ENCODE peak calls at places on chromosome 10, in four cellular contexts. X, A, S and F are unnamed samples.

GRCh38 chr10:121823993-121824463 is 103.8 kb downstream of the ATE1 start:
- DNase-seq in A (no peak), S (peak; percentile 62), X (no peak), F (no peak)

GRCh38 chr10:133230023-133230319 is at the start of gene UTF1:
- DNase-seq in A (no peak), X (no peak), S (no peak), F (no peak)

GRCh38 chr10:124347956-124348355 is 70.8 kb downstream of the OAT start:
- DNase-seq in A (no peak), S (no peak), X (no peak), F (no peak)

GRCh38 chr10:124086097-124086710 is 7.2 kb downstream of the CHST15 start:
- DNase-seq in A (no peak), X (no peak), S (no peak), F (no peak)

GRCh38 chr10:72414642-72415041 is 59.9 kb upstream of the DNAJB12 start:
- DNase-seq in S (no peak), A (no peak), X (no peak), F (no peak)

GRCh38 chr10:29619273-29619672 is 15.5 kb downstream of the SVIL start:
- DNase-seq in A (no peak), S (peak; percentile 74), X (no peak), F (no peak)

GRCh38 chr10:95273393-95274312 is 17.1 kb downstream of the PDLIM1 start:
- DNase-seq in S (peak; percentile 72), X (no peak), A (no peak), F (no peak)

GRCh38 chr10:120336910-120337540 is 120.0 kb upstream of the PLPP4 start:
- DNase-seq in X (no peak), S (peak; percentile 42), A (peak; percentile 50), F (no peak)

GRCh38 chr10:111297351-111297848 is 220.6 kb downstream of the ADRA2A start:
- DNase-seq in S (no peak), X (no peak), A (no peak), F (no peak)

GRCh38 chr10:5951721-5952407 is 25.5 kb downstream of the IL15RA start:
- DNase-seq in A (no peak), S (no peak), X (no peak), F (no peak)

GRCh38 chr10:28479366-28479765 is 53.6 kb upstream of the WAC start:
- DNase-seq in A (no peak), X (no peak), S (no peak), F (no peak)